ENCODE peak calls at places on chromosomes 12 and 14, in nine cellular contexts. I is heart left ventricle; U is NCI-H2227 treated with DMSO at 0.1 percent for 48 hours; E is NCI-H1694; Q is activated CD4-positive, alpha-beta memory T cell treated with anti-CD3 and anti-CD28 coated beads, Interleukin-2, amount 10 ng/mL, durations not matched to agents 7 days and 5 days; F is left ventricle myocardium inferior; D is activated CD4-positive, alpha-beta T cell treated with anti-CD3 and anti-CD28 coated beads for 36 hours; T is prostate gland; N is psoas muscle. G is an unnamed sample.

GRCh38 chr14:89858084-89858483 is 96.4 kb downstream of the EFCAB11 start:
- DNase-seq in I (no peak), U (no peak), E (no peak), Q (no peak), F (no peak), D (no peak), T (no peak), N (no peak), G (no peak)

GRCh38 chr14:35342160-35343010 is 50.2 kb downstream of the PSMA6 start:
- DNase-seq in I (peak; percentile 54), U (no peak), E (peak; percentile 21), Q (no peak), F (peak; percentile 67), D (no peak), T (peak; percentile 69), N (peak; percentile 92), G (peak; percentile 60)

GRCh38 chr14:96264850-96265249 is 8.8 kb downstream of the BDKRB1 start:
- DNase-seq in I (no peak), U (no peak), E (peak; percentile 17), Q (no peak), F (no peak), D (no peak), T (no peak), N (no peak), G (no peak)

GRCh38 chr14:54182419-54183040 is 214.3 kb upstream of the CDKN3 start:
- DNase-seq in I (no peak), U (no peak), E (no peak), Q (no peak), F (no peak), D (no peak), T (no peak), N (no peak), G (no peak)

GRCh38 chr12:59452746-59453145 is 143.1 kb upstream of the SLC16A7 start:
- DNase-seq in I (no peak), U (no peak), E (no peak), Q (no peak), F (no peak), D (no peak), T (no peak), N (no peak), G (no peak)

GRCh38 chr12:44227601-44228000 is 391.7 kb downstream of the TMEM117 start:
- DNase-seq in I (no peak), U (no peak), E (no peak), Q (no peak), F (no peak), D (no peak), T (no peak), N (no peak), G (no peak)

GRCh38 chr12:70774055-70774454 is 136.8 kb upstream of the PTPRB start:
- DNase-seq in I (no peak), U (no peak), E (no peak), Q (no peak), F (no peak), D (no peak), T (no peak), N (no peak), G (no peak)

GRCh38 chr12:55619352-55620138 is 17.1 kb upstream of the OR10P1 start:
- DNase-seq in I (peak; percentile 38), U (peak; percentile 55), E (peak; percentile 78), Q (peak; percentile 28), F (no peak), D (peak; percentile 41), T (peak; percentile 63), N (no peak), G (no peak)

GRCh38 chr12:19665105-19665900 is 226.0 kb downstream of the AEBP2 start:
- DNase-seq in I (no peak), U (no peak), E (no peak), Q (no peak), F (no peak), D (no peak), T (no peak), N (no peak), G (no peak)

GRCh38 chr12:53118771-53119300 is 15.6 kb downstream of the SOAT2 start:
- DNase-seq in I (peak; percentile 5), U (no peak), E (no peak), Q (no peak), F (no peak), D (no peak), T (no peak), N (no peak), G (no peak)

GRCh38 chr12:16389594-16389993 is 42.1 kb downstream of the MGST1 start:
- DNase-seq in I (no peak), U (no peak), E (no peak), Q (no peak), F (no peak), D (no peak), T (no peak), N (no peak), G (no peak)

GRCh38 chr12:92602476-92602875 is 100.3 kb upstream of the PLEKHG7 start:
- DNase-seq in I (no peak), U (no peak), E (no peak), Q (no peak), F (no peak), D (no peak), T (no peak), N (no peak), G (no peak)

GRCh38 chr12:58211211-58211610 is 269.8 kb downstream of the ATP23 start:
- DNase-seq in I (no peak), U (no peak), E (no peak), Q (no peak), F (no peak), D (no peak), T (no peak), N (no peak), G (no peak)

GRCh38 chr12:68499616-68500015 is 111.1 kb upstream of the RAP1B start:
- DNase-seq in I (no peak), U (no peak), E (no peak), Q (no peak), F (no peak), D (no peak), T (no peak), N (no peak), G (no peak)

GRCh38 chr12:86261142-86261541 is 5.0 kb upstream of the MGAT4C start:
- DNase-seq in I (no peak), U (no peak), E (no peak), Q (no peak), F (no peak), D (no peak), T (no peak), N (no peak), G (no peak)

GRCh38 chr14:92973265-92973797 is 50.4 kb downstream of the CHGA start:
- DNase-seq in I (peak; percentile 80), U (no peak), E (peak; percentile 52), Q (no peak), F (peak; percentile 82), D (peak; percentile 61), T (peak; percentile 86), N (peak; percentile 74), G (peak; percentile 82)

GRCh38 chr12:6604254-6605029 is 2.7 kb downstream of the CHD4 start:
- DNase-seq in I (no peak), U (no peak), E (no peak), Q (no peak), F (no peak), D (peak; percentile 32), T (no peak), N (peak; percentile 53), G (peak; percentile 11)

GRCh38 chr14:100591453-100592371 is 4.5 kb upstream of the BEGAIN start:
- DNase-seq in I (no peak), U (no peak), E (no peak), Q (no peak), F (no peak), D (no peak), T (no peak), N (peak; percentile 33), G (no peak)

GRCh38 chr12:7161811-7162210 is 27.7 kb upstream of the PEX5 start:
- DNase-seq in I (no peak), U (no peak), E (no peak), Q (no peak), F (no peak), D (no peak), T (no peak), N (no peak), G (no peak)

GRCh38 chr12:111389635-111390034 is 16.1 kb upstream of the SH2B3 start:
- DNase-seq in I (no peak), U (no peak), E (no peak), Q (no peak), F (no peak), D (no peak), T (no peak), N (no peak), G (no peak)

GRCh38 chr12:3137268-3137761 is 60.1 kb downstream of the TSPAN9 start:
- DNase-seq in I (peak; percentile 74), U (no peak), E (peak; percentile 85), Q (no peak), F (peak; percentile 76), D (no peak), T (no peak), N (peak; percentile 62), G (peak; percentile 74)

GRCh38 chr12:24201258-24201970 is 251.9 kb upstream of the SOX5 start:
- DNase-seq in I (no peak), U (no peak), E (no peak), Q (no peak), F (no peak), D (no peak), T (no peak), N (no peak), G (no peak)

GRCh38 chr12:89880695-89881350 is 172.2 kb upstream of the ATP2B1 start:
- DNase-seq in I (no peak), U (no peak), E (no peak), Q (peak; percentile 70), F (no peak), D (peak; percentile 69), T (no peak), N (no peak), G (no peak)

GRCh38 chr12:34208331-34209258 is 186.3 kb downstream of the ALG10 start:
- DNase-seq in I (no peak), U (no peak), E (no peak), Q (no peak), F (no peak), D (no peak), T (no peak), N (no peak), G (no peak)

G was measured in heart right ventricle.